ENCODE peak calls at places on chromosomes 3 and 15, in nine cellular contexts. C, G, B, H, P, K, A, N and S are unnamed samples.

GRCh38 chr15:70376031-70376928 is 278.6 kb upstream of the TLE3 start:
- DNase-seq in C (no peak), G (no peak), B (no peak), H (no peak), P (no peak), K (no peak), A (no peak), N (peak; percentile 14), S (no peak)

GRCh38 chr3:58122936-58123700 is 87.7 kb downstream of the DNASE1L3 start:
- DNase-seq in C (no peak), G (no peak), B (no peak), H (no peak), P (no peak), K (no peak), A (no peak), N (no peak), S (no peak)

GRCh38 chr3:13371100-13372075 is 48.7 kb downstream of the NUP210 start:
- DNase-seq in C (no peak), G (no peak), B (no peak), H (no peak), P (no peak), K (no peak), A (no peak), N (peak; percentile 34), S (no peak)

GRCh38 chr15:33194704-33195261 is at the start of gene FMN1:
- DNase-seq in C (peak; percentile 93), G (peak; percentile 97), B (peak; percentile 97), H (no peak), P (peak; percentile 86), K (peak; percentile 87), A (no peak), N (peak; percentile 96), S (peak; percentile 53)

GRCh38 chr3:144754076-144754783 is 782.6 kb downstream of the DIPK2A start:
- DNase-seq in C (no peak), G (no peak), B (no peak), H (no peak), P (no peak), K (no peak), A (no peak), N (no peak), S (no peak)

GRCh38 chr3:24242012-24242698 is 252.5 kb downstream of the THRB start:
- DNase-seq in C (no peak), G (no peak), B (peak; percentile 69), H (no peak), P (no peak), K (no peak), A (no peak), N (peak; percentile 31), S (no peak)

GRCh38 chr15:70535955-70536338 is 227.4 kb downstream of the UACA start:
- DNase-seq in C (no peak), G (no peak), B (no peak), H (no peak), P (no peak), K (no peak), A (no peak), N (no peak), S (no peak)

GRCh38 chr3:153752405-153753027 is 368.7 kb upstream of the ARHGEF26 start:
- DNase-seq in C (no peak), G (no peak), B (no peak), H (no peak), P (no peak), K (no peak), A (peak; percentile 4), N (no peak), S (no peak)

GRCh38 chr3:127137113-127137512 is 55.8 kb upstream of the PRR23E start:
- DNase-seq in C (no peak), G (no peak), B (no peak), H (no peak), P (no peak), K (no peak), A (no peak), N (peak; percentile 50), S (no peak)

GRCh38 chr3:168116279-168116678 is 20.6 kb upstream of the GOLIM4 start:
- DNase-seq in C (peak; percentile 18), G (peak; percentile 75), B (peak; percentile 66), H (no peak), P (no peak), K (no peak), A (peak; percentile 20), N (peak; percentile 39), S (no peak)

GRCh38 chr3:140922634-140923033 is 19.0 kb upstream of the SLC25A36 start:
- DNase-seq in C (no peak), G (no peak), B (no peak), H (peak; percentile 66), P (no peak), K (no peak), A (no peak), N (no peak), S (no peak)

GRCh38 chr3:29618395-29619291 is 337.8 kb downstream of the RBMS3 start:
- DNase-seq in C (no peak), G (no peak), B (no peak), H (no peak), P (no peak), K (no peak), A (no peak), N (no peak), S (no peak)

GRCh38 chr3:156360992-156361391 is 193.9 kb downstream of the SSR3 start:
- DNase-seq in C (no peak), G (no peak), B (no peak), H (no peak), P (no peak), K (no peak), A (no peak), N (no peak), S (no peak)

GRCh38 chr15:81338422-81339007 is 14.6 kb upstream of the STARD5 start:
- DNase-seq in C (no peak), G (no peak), B (peak; percentile 71), H (no peak), P (no peak), K (no peak), A (no peak), N (no peak), S (peak; percentile 70)

GRCh38 chr3:177538064-177538742 is 340.9 kb upstream of the TBL1XR1 start:
- DNase-seq in C (no peak), G (no peak), B (peak; percentile 73), H (no peak), P (no peak), K (no peak), A (no peak), N (no peak), S (no peak)

GRCh38 chr3:112001516-112001915 is 2.8 kb downstream of the TAGLN3 start:
- DNase-seq in C (no peak), G (no peak), B (no peak), H (no peak), P (no peak), K (no peak), A (no peak), N (no peak), S (no peak)

DNA sequence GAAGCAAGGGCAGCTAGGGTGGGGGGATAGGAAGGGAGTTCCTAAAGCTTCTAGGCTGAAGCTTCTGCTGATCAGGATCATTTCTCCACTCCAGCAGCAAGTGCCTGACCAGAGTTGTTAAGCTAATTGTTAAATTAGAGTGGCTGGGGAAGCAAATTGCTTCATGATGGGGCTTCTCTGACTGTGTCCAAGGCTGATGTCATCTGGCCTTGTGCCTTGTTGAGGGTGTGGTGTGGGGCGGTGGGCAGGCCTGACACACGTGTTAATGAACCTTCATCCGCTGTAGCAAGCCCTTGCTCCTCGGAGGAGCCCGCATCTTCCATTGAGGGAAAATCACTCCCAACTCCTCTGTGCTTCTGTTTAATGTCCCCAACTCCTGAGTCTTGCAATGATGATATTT is 84.3 kb upstream of the ROPN1 start:
- DNase-seq in C (no peak), G (no peak), B (no peak), H (no peak), P (no peak), K (no peak), A (no peak), N (no peak), S (no peak)
- H3K27me3 ChIP-seq in C (no peaks in the 10 kb centered on the region), G (peaks cover 6% of the 10 kb centered on the region), B (no peaks in the 10 kb centered on the region), H (no peaks in the 10 kb centered on the region), P (no peaks in the 10 kb centered on the region), K (no peaks in the 10 kb centered on the region), A (peaks cover 2% of the 10 kb centered on the region), N (no peaks in the 10 kb centered on the region), S (no peaks in the 10 kb centered on the region)

DNA sequence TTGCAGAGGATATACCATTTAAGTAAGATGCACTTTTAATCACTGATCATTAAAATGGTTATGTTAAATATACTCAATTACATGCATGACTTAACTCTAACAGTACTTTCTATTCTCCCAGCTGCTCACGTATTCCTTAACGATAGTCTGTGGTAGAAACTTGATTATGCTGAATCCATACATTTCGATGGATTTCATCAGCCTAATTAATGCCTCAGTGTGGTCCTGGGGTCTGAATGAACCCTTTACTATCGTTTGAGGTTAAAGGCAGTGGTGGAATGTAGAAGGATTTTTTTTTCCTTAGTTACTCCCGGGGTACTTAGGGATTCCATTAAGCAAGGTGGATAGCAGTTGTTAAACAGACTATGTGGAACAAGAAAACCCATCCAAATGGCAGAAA is 18.6 kb downstream of the SOX2 start:
- DNase-seq in C (no peak), G (no peak), B (no peak), H (no peak), P (no peak), K (no peak), A (no peak), N (no peak), S (no peak)
- H3K27me3 ChIP-seq in C (peaks cover 73% of the 10 kb centered on the region), G (peaks cover 65% of the 10 kb centered on the region), B (peaks cover 10% of the 10 kb centered on the region), H (no peaks in the 10 kb centered on the region), P (peaks cover 22% of the 10 kb centered on the region), K (peaks cover 14% of the 10 kb centered on the region), A (peaks cover 33% of the 10 kb centered on the region), N (peaks cover 59% of the 10 kb centered on the region), S (peaks cover 14% of the 10 kb centered on the region)

GRCh38 chr3:158330820-158331219 is 220.9 kb downstream of the RSRC1 start:
- DNase-seq in C (no peak), G (no peak), B (no peak), H (no peak), P (no peak), K (no peak), A (no peak), N (no peak), S (no peak)
- H3K27me3 ChIP-seq in C (no peaks in the 10 kb centered on the region), G (no peaks in the 10 kb centered on the region), B (no peaks in the 10 kb centered on the region), H (no peaks in the 10 kb centered on the region), P (no peaks in the 10 kb centered on the region), K (no peaks in the 10 kb centered on the region), A (no peaks in the 10 kb centered on the region), N (no peaks in the 10 kb centered on the region), S (no peaks in the 10 kb centered on the region)

GRCh38 chr3:72261566-72262564 is 476.9 kb upstream of the PROK2 start:
- DNase-seq in C (no peak), G (no peak), B (no peak), H (no peak), P (no peak), K (no peak), A (no peak), N (no peak), S (no peak)

GRCh38 chr3:72260590-72260914 is 475.6 kb upstream of the PROK2 start:
- DNase-seq in C (no peak), G (no peak), B (no peak), H (no peak), P (no peak), K (no peak), A (no peak), N (no peak), S (no peak)

GRCh38 chr3:72265250-72265649 is 480.3 kb upstream of the PROK2 start:
- DNase-seq in C (no peak), G (peak; percentile 47), B (no peak), H (peak; percentile 63), P (no peak), K (no peak), A (no peak), N (no peak), S (no peak)

GRCh38 chr3:72263223-72264015 is 478.5 kb upstream of the PROK2 start:
- DNase-seq in C (no peak), G (no peak), B (no peak), H (no peak), P (no peak), K (no peak), A (no peak), N (no peak), S (no peak)

GRCh38 chr3:72262707-72263106 is 477.8 kb upstream of the PROK2 start:
- DNase-seq in C (no peak), G (no peak), B (no peak), H (no peak), P (no peak), K (no peak), A (no peak), N (no peak), S (no peak)
- H3K27me3 ChIP-seq in C (no peaks in the 10 kb centered on the region), G (no peaks in the 10 kb centered on the region), B (no peaks in the 10 kb centered on the region), H (no peaks in the 10 kb centered on the region), P (no peaks in the 10 kb centered on the region), K (no peaks in the 10 kb centered on the region), A (no peaks in the 10 kb centered on the region), N (no peaks in the 10 kb centered on the region), S (peaks cover 7% of the 10 kb centered on the region)